ENCODE peak calls at places on chromosomes 5 and 9, in four cellular contexts. F is A549, M is K562, L is GM12878. C is an unnamed sample.

GRCh38 chr5:138783976-138784375 is 30.8 kb downstream of the CTNNA1 start:
- DNase-seq in L (no peak), M (no peak), F (no peak), C (no peak)

GRCh38 chr9:129571298-129572051 is 49.4 kb downstream of the C9orf50 start:
- DNase-seq in M (peak; percentile 46), F (no peak), L (no peak), C (no peak)

GRCh38 chr5:143077453-143078103 is 307.4 kb downstream of the ARHGAP26 start:
- DNase-seq in F (no peak), M (no peak), L (no peak), C (no peak)

GRCh38 chr9:4137234-4137633 is 162.6 kb downstream of the GLIS3 start:
- DNase-seq in L (no peak), F (peak; percentile 65), M (no peak), C (peak; percentile 97)

GRCh38 chr5:171596391-171596878 is 177.0 kb downstream of the FGF18 start:
- DNase-seq in M (no peak), L (no peak), F (no peak), C (peak; percentile 94)

GRCh38 chr5:140312067-140312790 is 9.3 kb upstream of the PFDN1 start:
- DNase-seq in M (peak; percentile 29), L (no peak), F (no peak), C (peak; percentile 99)

GRCh38 chr9:131642496-131643083 is 97.3 kb downstream of the PRRT1B start:
- DNase-seq in F (no peak), M (no peak), L (no peak), C (no peak)

GRCh38 chr5:4216142-4216541 is 620.5 kb downstream of the IRX1 start:
- DNase-seq in F (no peak), L (no peak), M (no peak), C (no peak)

GRCh38 chr5:115856936-115857524 is 15.3 kb downstream of the AP3S1 start:
- DNase-seq in L (no peak), F (no peak), M (no peak), C (no peak)

GRCh38 chr9:111730937-111731567 is 63.7 kb downstream of the SHOC1 start:
- DNase-seq in M (no peak), F (no peak), L (no peak), C (peak; percentile 33)

GRCh38 chr5:131747180-131748105 is 49.4 kb downstream of the FNIP1 start:
- DNase-seq in L (no peak), M (peak; percentile 88), F (no peak), C (peak; percentile 48)

GRCh38 chr9:20611751-20612287 is 10.5 kb downstream of the MLLT3 start:
- DNase-seq in F (peak; percentile 58), M (no peak), L (no peak), C (peak; percentile 84)

GRCh38 chr5:118042076-118042475 is 946.3 kb downstream of the DTWD2 start:
- DNase-seq in L (no peak), F (no peak), M (no peak), C (no peak)

GRCh38 chr5:115295775-115296129 is 702 bp downstream of the CCDC112 start:
- DNase-seq in M (no peak), F (peak; percentile 7), L (no peak), C (no peak)

GRCh38 chr5:101942321-101942882 is 353.7 kb downstream of the SLCO4C1 start:
- DNase-seq in F (no peak), M (peak; percentile 1), L (no peak), C (no peak)

GRCh38 chr5:158812381-158812780 is 287.3 kb downstream of the EBF1 start:
- DNase-seq in F (no peak), L (peak; percentile 51), M (peak; percentile 2), C (no peak)

GRCh38 chr9:95565982-95566381 is 49.2 kb upstream of the PTCH1 start:
- DNase-seq in L (no peak), M (no peak), F (no peak), C (no peak)

GRCh38 chr9:136599074-136599531 is 53.3 kb upstream of the NOTCH1 start:
- DNase-seq in F (no peak), M (no peak), L (no peak), C (no peak)

GRCh38 chr9:84966876-84967830 is 297.6 kb downstream of the NTRK2 start:
- DNase-seq in L (no peak), M (no peak), F (no peak), C (no peak)
- H3K9me3 ChIP-seq in L (no peaks in the 10 kb centered on the region), M (no peaks in the 10 kb centered on the region), F (no peaks in the 10 kb centered on the region), C (peaks cover 10% of the 10 kb centered on the region)

GRCh38 chr5:37724395-37725125 is 115.3 kb downstream of the GDNF start:
- DNase-seq in M (no peak), L (no peak), F (no peak), C (no peak)

GRCh38 chr5:37720550-37720952 is 119.3 kb downstream of the GDNF start:
- DNase-seq in L (no peak), M (no peak), F (no peak), C (no peak)

GRCh38 chr5:37722236-37723146 is 117.3 kb downstream of the GDNF start:
- DNase-seq in L (peak; percentile 59), F (peak; percentile 5), M (peak; percentile 45), C (peak; percentile 96)

GRCh38 chr5:37723147-37723961 is 116.5 kb downstream of the GDNF start:
- DNase-seq in F (peak; percentile 5), M (peak; percentile 68), L (no peak), C (no peak)

DNA sequence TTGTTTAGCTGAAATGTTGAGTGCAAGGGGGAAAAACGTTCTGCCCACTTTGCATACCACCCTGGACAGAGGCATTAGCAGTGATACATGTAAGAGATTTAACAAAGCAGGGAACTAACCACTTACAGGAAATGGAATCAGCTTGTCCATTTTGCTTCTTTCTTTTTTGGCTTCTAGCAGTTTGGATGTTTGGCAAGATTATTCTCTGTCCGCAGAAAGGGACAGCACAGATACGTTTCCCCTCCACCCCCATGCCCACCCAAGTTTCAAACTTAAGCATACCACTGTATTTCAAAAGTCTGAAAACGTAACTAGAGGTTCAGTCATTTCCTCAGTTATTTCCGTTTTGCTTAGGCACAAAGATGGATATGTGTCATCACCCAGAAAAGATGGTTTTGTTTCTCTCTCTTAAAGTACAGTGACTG is 118.4 kb downstream of the GDNF start:
- DNase-seq in L (peak; percentile 41), M (no peak), F (no peak), C (peak; percentile 36)
- TF ChIP-seq ELK1 in L (no peak), M (no peak), F (no peak), C (no peak)

GRCh38 chr5:13027886-13028285 is 916.6 kb downstream of the DNAH5 start:
- DNase-seq in M (no peak), F (no peak), L (no peak), C (no peak)

GRCh38 chr5:13034048-13034447 is 910.4 kb downstream of the DNAH5 start:
- DNase-seq in F (no peak), L (no peak), M (no peak), C (peak; percentile 0)

GRCh38 chr5:13029211-13029610 is 915.3 kb downstream of the DNAH5 start:
- DNase-seq in F (no peak), M (no peak), L (no peak), C (no peak)
- H3K9me3 ChIP-seq in F (no peaks in the 10 kb centered on the region), M (no peaks in the 10 kb centered on the region), L (no peaks in the 10 kb centered on the region), C (no peaks in the 10 kb centered on the region)

GRCh38 chr9:126413470-126414051 is 86.9 kb downstream of the MVB12B start:
- DNase-seq in F (no peak), M (no peak), L (no peak), C (no peak)

GRCh38 chr9:126411948-126412284 is 85.3 kb downstream of the MVB12B start:
- DNase-seq in F (no peak), M (no peak), L (no peak), C (no peak)

GRCh38 chr9:126410229-126410628 is 83.6 kb downstream of the MVB12B start:
- DNase-seq in M (no peak), L (no peak), F (no peak), C (no peak)

GRCh38 chr9:126411225-126411947 is 84.8 kb downstream of the MVB12B start:
- DNase-seq in F (no peak), L (peak; percentile 93), M (no peak), C (no peak)

DNA sequence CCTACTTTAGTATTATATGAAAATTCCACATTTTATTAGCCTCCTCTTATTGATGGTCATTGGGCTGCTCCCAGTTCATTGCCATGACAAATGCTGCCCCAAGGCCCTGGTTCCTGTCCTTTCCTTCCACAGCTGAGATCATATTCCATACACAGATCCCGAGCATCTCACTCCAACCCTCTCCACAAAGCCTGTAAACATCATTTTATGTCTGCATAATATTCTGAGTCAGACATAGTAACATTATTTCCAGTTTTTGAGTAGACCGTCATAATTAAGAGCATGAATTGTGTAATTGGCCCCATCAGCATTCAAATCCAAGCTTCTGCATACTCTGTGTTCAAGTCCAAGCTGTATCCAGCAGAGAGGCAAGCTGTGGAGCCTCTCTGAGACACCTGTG is 86.3 kb downstream of the MVB12B start:
- DNase-seq in M (no peak), F (no peak), L (no peak), C (no peak)
- TF ChIP-seq ELK1 in M (no peak), F (no peak), L (no peak), C (no peak)

GRCh38 chr9:23005061-23005690 is 558.6 kb downstream of the DMRTA1 start:
- DNase-seq in F (no peak), M (no peak), L (no peak), C (no peak)
- H3K9me3 ChIP-seq in F (no peaks in the 10 kb centered on the region), M (no peaks in the 10 kb centered on the region), L (no peaks in the 10 kb centered on the region), C (no peaks in the 10 kb centered on the region)

GRCh38 chr5:180873628-180874520 is 12.8 kb upstream of the ZFP62 start:
- DNase-seq in L (peak; percentile 36), M (peak; percentile 88), F (no peak), C (peak; percentile 23)
- TF ChIP-seq ELK1 in L (no peak), M (no peak), F (no peak), C (no peak)